ENCODE peak calls at places on chromosomes 11 and 22, in four cellular contexts. Q, N, G and W are unnamed samples.

GRCh38 chr11:75155570-75156422 is 4.9 kb downstream of the SLCO2B1 start:
- DNase-seq in Q (no peak), N (no peak), G (no peak), W (peak)

GRCh38 chr22:39498802-39499201 is 3.3 kb upstream of the MIEF1 start:
- DNase-seq in Q (peak), N (no peak), G (no peak), W (no peak)

GRCh38 chr22:44254811-44255210 is 57.9 kb downstream of the SHISAL1 start:
- DNase-seq in Q (no peak), N (no peak), G (no peak), W (no peak)

GRCh38 chr22:42964994-42965699 is 49.8 kb downstream of the PACSIN2 start:
- DNase-seq in Q (no peak), N (peak), G (no peak), W (no peak)

GRCh38 chr22:46573781-46574437 is 36.5 kb upstream of the CELSR1 start:
- DNase-seq in Q (peak), N (no peak), G (no peak), W (no peak)

GRCh38 chr11:22169833-22170232 is 23.1 kb upstream of the ANO5 start:
- DNase-seq in Q (no peak), N (no peak), G (peak), W (no peak)

GRCh38 chr11:57294225-57295131 is 30.3 kb downstream of the TNKS1BP1 start:
- DNase-seq in Q (peak), N (no peak), G (no peak), W (no peak)

GRCh38 chr22:27223317-27224177 is 566.2 kb downstream of the MIAT start:
- DNase-seq in Q (no peak), N (no peak), G (no peak), W (no peak)

GRCh38 chr22:39808087-39808486 is 85.5 kb downstream of the ENTHD1 start:
- DNase-seq in Q (peak), N (peak), G (no peak), W (no peak)

GRCh38 chr22:41487037-41487963 is 18.4 kb downstream of the ACO2 start:
- DNase-seq in Q (no peak), N (no peak), G (no peak), W (peak)

GRCh38 chr11:117969160-117969991 is 16.8 kb upstream of the IL10RA start:
- DNase-seq in Q (no peak), N (no peak), G (no peak), W (no peak)

GRCh38 chr11:47056261-47056915 is 119.8 kb downstream of the CSTPP1 start:
- DNase-seq in Q (no peak), N (no peak), G (no peak), W (peak)

GRCh38 chr22:46280063-46280817 is 12.4 kb downstream of the TTC38 start:
- DNase-seq in Q (no peak), N (no peak), G (no peak), W (no peak)

GRCh38 chr11:75303544-75304224 is 47.8 kb downstream of the ARRB1 start:
- DNase-seq in Q (no peak), N (no peak), G (no peak), W (no peak)

GRCh38 chr11:73384127-73384441 is 7.9 kb downstream of the RELT start:
- DNase-seq in Q (no peak), N (no peak), G (no peak), W (no peak)

GRCh38 chr11:111429066-111429506 is 50.0 kb upstream of the POU2AF1 start:
- DNase-seq in Q (peak), N (peak), G (peak), W (peak)

GRCh38 chr22:38700271-38700788 is 413 bp downstream of the JOSD1 start:
- DNase-seq in Q (peak), N (no peak), G (no peak), W (no peak)

GRCh38 chr11:71502871-71503435 is 24.1 kb upstream of the KRTAP5-7 start:
- DNase-seq in Q (no peak), N (no peak), G (no peak), W (no peak)

GRCh38 chr11:60127311-60127811 is 38.9 kb downstream of the MS4A2 start:
- DNase-seq in Q (no peak), N (no peak), G (no peak), W (no peak)

GRCh38 chr22:30874431-30875370 is 93.9 kb downstream of the MORC2 start:
- DNase-seq in Q (no peak), N (no peak), G (no peak), W (no peak)

GRCh38 chr22:32880061-32880460 is 78.6 kb downstream of the TIMP3 start:
- DNase-seq in Q (no peak), N (no peak), G (no peak), W (peak)

GRCh38 chr11:46421257-46421880 is 29.8 kb upstream of the CHRM4 start:
- DNase-seq in Q (no peak), N (no peak), G (no peak), W (peak)

GRCh38 chr22:17581056-17581455 is 17.8 kb downstream of the SLC25A18 start:
- DNase-seq in Q (no peak), N (no peak), G (no peak), W (no peak)

GRCh38 chr22:32796865-32797573 is 4.5 kb upstream of the TIMP3 start:
- DNase-seq in Q (peak), N (peak), G (peak), W (peak)

GRCh38 chr11:2428322-2428795 is 16.0 kb downstream of the TRPM5 start:
- DNase-seq in Q (peak), N (peak), G (peak), W (peak)

GRCh38 chr22:43993072-43993760 is 30.9 kb upstream of the PARVB start:
- DNase-seq in Q (peak), N (peak), G (peak), W (peak)

GRCh38 chr11:104524276-104524675 is 360.3 kb upstream of the PDGFD start:
- DNase-seq in Q (no peak), N (no peak), G (no peak), W (no peak)

GRCh38 chr22:26983311-26983710 is 325.9 kb downstream of the MIAT start:
- DNase-seq in Q (no peak), N (no peak), G (no peak), W (no peak)

GRCh38 chr11:67441731-67442401 is 1.4 kb downstream of the CORO1B start:
- DNase-seq in Q (no peak), N (no peak), G (no peak), W (no peak)

GRCh38 chr11:45745065-45745811 is 59.7 kb upstream of the SLC35C1 start:
- DNase-seq in Q (no peak), N (no peak), G (no peak), W (no peak)

GRCh38 chr11:43806976-43807375 is 73.7 kb upstream of the ALKBH3 start:
- DNase-seq in Q (no peak), N (no peak), G (no peak), W (no peak)
- TF ChIP-seq EZH2phosphoT487 in Q (no peak), N (no peak), G (no peak), W (no peak)

GRCh38 chr11:102534261-102534872 is 3.8 kb upstream of the MMP7 start:
- DNase-seq in Q (no peak), N (no peak), G (no peak), W (no peak)
- TF ChIP-seq CTCF in Q (no peak), N (peak), G (peak), W (peak)

GRCh38 chr22:37311761-37312312 is 29.5 kb downstream of the CYTH4 start:
- DNase-seq in Q (no peak), N (no peak), G (no peak), W (no peak)

GRCh38 chr22:37310815-37311595 is 28.7 kb downstream of the CYTH4 start:
- DNase-seq in Q (no peak), N (no peak), G (no peak), W (no peak)

GRCh38 chr22:37310075-37310606 is 27.8 kb downstream of the CYTH4 start:
- DNase-seq in Q (no peak), N (no peak), G (no peak), W (no peak)

GRCh38 chr22:37308385-37309200 is 26.3 kb downstream of the CYTH4 start:
- DNase-seq in Q (no peak), N (no peak), G (no peak), W (no peak)

GRCh38 chr22:37309221-37310074 is 27.1 kb downstream of the CYTH4 start:
- DNase-seq in Q (no peak), N (no peak), G (no peak), W (no peak)
- TF ChIP-seq EZH2phosphoT487 in Q (no peak), N (no peak), G (no peak), W (no peak)

DNA sequence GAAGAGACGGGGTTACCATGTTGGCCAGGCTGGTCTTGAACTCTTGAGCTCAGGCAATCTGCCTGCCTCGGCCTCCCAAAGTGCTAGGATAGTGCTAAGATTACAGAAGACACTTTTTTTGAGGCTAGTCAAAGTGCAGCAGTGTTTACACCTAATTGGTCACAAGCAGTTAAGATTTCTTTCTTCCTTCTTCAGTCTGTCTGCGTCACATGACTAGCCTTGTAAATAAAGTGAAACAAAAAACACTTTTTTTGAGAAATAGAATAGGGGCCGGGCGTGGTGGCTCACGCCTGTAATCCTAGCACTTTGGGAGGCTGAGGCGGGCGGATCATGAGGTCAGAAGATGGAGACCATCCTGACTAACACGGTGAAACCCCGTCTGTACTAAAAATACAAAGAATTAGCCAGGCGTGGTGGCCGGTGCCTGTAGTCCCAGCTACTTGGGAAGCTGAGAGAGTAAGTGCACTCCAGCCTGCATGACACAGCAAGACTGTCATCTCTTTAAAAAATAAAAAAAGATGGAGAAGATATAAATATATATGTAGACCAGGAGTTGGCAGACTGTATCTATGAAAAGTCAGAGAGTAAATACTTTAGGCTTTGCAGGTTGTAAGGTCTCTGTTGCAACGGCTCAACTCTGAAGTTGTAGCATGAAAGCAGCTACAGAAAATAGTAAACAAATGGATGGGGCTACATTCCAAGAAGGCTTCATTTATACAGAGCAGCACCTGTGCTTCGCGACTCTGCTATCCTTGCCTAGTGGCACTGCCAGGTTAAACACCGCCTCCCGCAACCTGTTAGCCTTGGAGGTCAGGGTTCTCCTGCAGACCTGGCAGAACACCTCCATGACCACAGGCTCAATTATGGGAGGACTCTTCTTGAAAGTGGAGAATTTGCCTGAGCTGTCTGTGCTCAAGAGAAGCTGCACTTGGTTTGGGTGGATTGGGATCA is 55.8 kb downstream of the PPP6R2 start:
- DNase-seq in Q (no peak), N (no peak), G (no peak), W (no peak)
- TF ChIP-seq CTCF in Q (no peak), N (no peak), G (no peak), W (no peak)

DNA sequence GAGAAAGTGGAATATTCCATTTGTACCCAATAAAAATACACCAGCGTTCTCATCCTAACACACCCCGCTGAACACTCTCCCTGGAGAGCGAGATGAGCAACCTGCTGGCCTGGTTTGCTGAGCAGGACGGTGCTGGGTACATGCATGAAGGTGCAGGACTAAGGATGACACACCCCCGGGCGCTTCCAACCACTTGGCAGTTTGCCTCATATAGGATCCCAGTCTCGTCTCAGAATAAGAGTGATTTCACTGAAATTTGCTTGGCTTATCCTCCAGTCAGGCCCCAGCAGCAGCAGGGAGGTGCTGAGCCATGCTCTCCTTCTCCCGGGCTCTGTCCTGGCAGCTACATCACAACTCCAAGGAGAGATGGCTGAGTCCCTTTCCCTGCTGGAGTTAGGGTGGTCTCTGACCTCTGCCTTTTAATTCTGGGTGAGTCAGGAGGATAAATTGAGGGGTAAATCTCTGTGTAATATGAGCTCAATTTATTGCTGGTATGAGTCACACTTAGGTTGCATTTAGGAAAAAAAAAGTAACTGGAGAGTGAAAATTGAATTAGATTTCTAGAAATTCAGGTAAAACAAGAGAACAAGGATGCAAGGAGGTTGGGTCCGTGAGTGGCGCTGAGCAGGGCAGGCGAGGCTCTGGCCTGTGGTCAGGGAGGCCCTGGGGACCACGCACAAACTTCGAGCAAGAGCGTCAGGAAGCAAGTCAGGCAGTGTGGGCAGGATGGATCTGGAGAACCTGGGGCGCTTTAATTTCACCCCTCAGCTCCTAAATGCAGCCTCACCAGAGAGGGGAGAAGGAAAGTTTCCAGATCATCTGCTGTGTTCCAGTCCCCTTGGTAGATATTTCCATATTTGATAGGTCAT is 974.0 kb downstream of the TBC1D22A start:
- DNase-seq in Q (no peak), N (no peak), G (no peak), W (no peak)
- TF ChIP-seq EZH2phosphoT487 in Q (no peak), N (no peak), G (no peak), W (no peak)

DNA sequence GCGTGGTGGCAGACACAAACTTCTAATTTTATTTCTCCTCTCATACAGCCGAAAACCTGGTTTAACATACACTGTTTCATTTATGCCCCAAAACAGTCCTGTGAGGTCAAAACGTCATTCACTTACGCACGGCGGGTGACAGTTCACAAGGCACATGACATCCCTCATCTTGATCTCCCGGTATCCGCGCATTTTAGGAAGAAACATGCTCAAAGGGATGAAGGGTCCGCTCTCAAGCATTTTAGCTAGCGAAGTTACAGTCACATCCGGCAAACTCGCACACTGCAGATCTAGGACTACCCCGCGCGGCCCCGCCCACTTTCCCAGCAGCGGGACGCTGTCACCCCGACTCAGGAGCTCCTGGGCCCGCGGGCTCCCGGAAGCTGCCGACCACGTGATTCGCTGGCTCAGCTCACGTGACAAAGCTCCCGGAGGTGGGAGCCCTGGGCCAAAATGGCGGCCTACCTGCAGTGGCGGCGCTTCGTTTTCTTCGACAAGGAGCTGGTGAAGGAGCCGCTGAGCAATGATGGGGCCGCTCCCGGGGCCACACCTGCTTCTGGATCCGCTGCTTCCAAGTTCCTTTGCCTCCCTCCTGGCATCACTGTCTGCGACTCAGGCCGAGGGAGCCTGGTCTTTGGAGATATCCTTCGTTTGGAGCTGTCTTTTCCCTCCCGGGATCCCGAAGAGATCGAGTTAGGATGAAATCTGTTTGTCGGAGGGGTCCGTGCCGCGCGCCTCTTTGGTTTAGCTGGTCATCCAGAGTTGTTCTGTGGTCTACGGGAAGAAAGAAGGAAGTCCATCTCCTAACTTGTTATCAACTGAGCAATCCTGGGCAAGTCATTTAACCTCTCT is at the start of gene VPS11:
- DNase-seq in Q (peak), N (peak), G (peak), W (peak)
- TF ChIP-seq CTCF in Q (no peak), N (no peak), G (no peak), W (no peak)